ENCODE peak calls at places on chromosomes 3 and 15, in four cellular contexts. T is CD14-positive monocyte, V is GM12865, S is heart left ventricle. L is an unnamed sample.
A peak's percentile ranks its signal among the peaks of the same experiment; 100 is the strongest.

GRCh38 chr3:153768559-153769469 is 352.4 kb upstream of the ARHGEF26 start:
- DNase-seq in T (peak; percentile 51), V (peak; percentile 73), S (no peak), L (peak; percentile 56)

GRCh38 chr15:69597061-69597592 is 144.5 kb downstream of the RPLP1 start:
- DNase-seq in T (no peak), V (no peak), S (no peak), L (no peak)

GRCh38 chr15:43776718-43777292 is at the start of gene ELL3:
- DNase-seq in T (peak; percentile 61), V (peak; percentile 84), S (peak; percentile 81), L (peak; percentile 81)

GRCh38 chr15:49620658-49621326 is at the start of the genes DTWD1 and FAM227B:
- DNase-seq in T (peak; percentile 95), V (peak; percentile 99), S (peak; percentile 99), L (peak; percentile 94)

GRCh38 chr3:11323827-11324226 is 51.6 kb downstream of the ATG7 start:
- DNase-seq in T (no peak), V (no peak), S (no peak), L (no peak)

GRCh38 chr3:141105828-141106628 is 54.9 kb downstream of the SPSB4 start:
- DNase-seq in T (no peak), V (peak; percentile 84), S (peak; percentile 74), L (peak; percentile 87)

GRCh38 chr3:139173372-139174108 is 128.8 kb upstream of the PRR23C start:
- DNase-seq in T (no peak), V (peak; percentile 24), S (no peak), L (no peak)

GRCh38 chr3:124829175-124829818 is 57.9 kb downstream of the ITGB5 start:
- DNase-seq in T (no peak), V (no peak), S (peak; percentile 46), L (no peak)

GRCh38 chr3:30952786-30953185 is 58.3 kb upstream of the GADL1 start:
- DNase-seq in T (no peak), V (no peak), S (no peak), L (no peak)

GRCh38 chr3:179967622-179968021 is 69.1 kb downstream of the PEX5L start:
- DNase-seq in T (no peak), V (peak; percentile 72), S (no peak), L (peak; percentile 4)

GRCh38 chr3:24680214-24680967 is 185.7 kb upstream of the THRB start:
- DNase-seq in T (peak; percentile 45), V (peak; percentile 54), S (peak; percentile 59), L (peak; percentile 71)

GRCh38 chr3:39137991-39138803 is 15.2 kb downstream of the CSRNP1 start:
- DNase-seq in T (no peak), V (no peak), S (no peak), L (no peak)

GRCh38 chr3:57582470-57583168 is 14.5 kb downstream of the ARF4 start:
- DNase-seq in T (no peak), V (peak; percentile 37), S (no peak), L (no peak)

GRCh38 chr3:115659861-115660260 is 36.6 kb downstream of the GAP43 start:
- DNase-seq in T (no peak), V (no peak), S (no peak), L (no peak)

GRCh38 chr15:59174846-59175831 is 31.5 kb upstream of the LDHAL6B start:
- DNase-seq in T (peak; percentile 59), V (peak; percentile 72), S (peak; percentile 61), L (peak; percentile 66)

GRCh38 chr3:49351521-49352011 is 6.6 kb downstream of the GPX1 start:
- DNase-seq in T (peak; percentile 52), V (peak; percentile 16), S (no peak), L (no peak)

GRCh38 chr3:149340310-149340933 is 7.0 kb upstream of the TM4SF18 start:
- DNase-seq in T (no peak), V (no peak), S (peak; percentile 24), L (no peak)

GRCh38 chr3:149342413-149343340 is 9.2 kb upstream of the TM4SF18 start:
- DNase-seq in T (peak; percentile 55), V (no peak), S (no peak), L (no peak)

GRCh38 chr3:149339931-149340309 is 6.5 kb upstream of the TM4SF18 start:
- DNase-seq in T (peak; percentile 66), V (no peak), S (peak; percentile 86), L (no peak)

GRCh38 chr3:149343951-149344350 is 10.5 kb upstream of the TM4SF18 start:
- DNase-seq in T (no peak), V (peak; percentile 12), S (no peak), L (no peak)
- TF ChIP-seq CTCF in T (no peak), V (no peak), S (no peak), L (no peak)

GRCh38 chr15:88638626-88639372 is at the start of gene ISG20:
- DNase-seq in T (peak; percentile 99), V (peak; percentile 99), S (peak; percentile 90), L (peak; percentile 99)
- TF ChIP-seq CTCF in T (peak; percentile 47), V (peak; percentile 31), S (peak; percentile 58), L (peak; percentile 47)

DNA sequence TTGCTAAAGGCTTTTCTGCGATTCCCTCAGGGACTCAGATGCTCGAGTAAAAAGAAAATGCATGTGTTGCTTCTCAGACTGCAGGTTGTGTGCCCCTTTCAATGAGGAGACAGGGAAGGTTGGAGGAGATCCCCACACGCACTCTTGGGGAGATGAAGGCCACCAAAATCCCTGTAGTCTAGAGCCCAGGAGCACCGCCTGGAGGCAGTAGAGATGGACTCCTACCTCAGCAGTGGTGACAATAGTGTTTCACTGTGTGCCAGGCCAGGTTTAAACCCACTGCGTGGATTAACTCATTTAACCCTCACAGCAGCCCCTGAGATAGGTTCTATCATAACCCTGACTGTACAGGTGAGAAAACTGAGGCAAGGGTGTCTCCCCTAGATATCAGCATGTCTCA is 15.2 kb downstream of the MEGF11 start:
- DNase-seq in T (no peak), V (no peak), S (no peak), L (no peak)
- TF ChIP-seq CTCF in T (no peak), V (no peak), S (no peak), L (no peak)

GRCh38 chr15:89772933-89773583 is 3.1 kb upstream of the MESP2 start:
- DNase-seq in T (no peak), V (peak; percentile 24), S (no peak), L (no peak)
- TF ChIP-seq CTCF in T (no peak), V (peak; percentile 35), S (no peak), L (peak; percentile 23)

GRCh38 chr3:62632510-62633294 is 242.5 kb downstream of the CADPS start:
- DNase-seq in T (no peak), V (no peak), S (no peak), L (no peak)
- TF ChIP-seq CTCF in T (no peak), V (no peak), S (peak; percentile 28), L (no peak)

GRCh38 chr15:29613951-29614382 is 208.3 kb downstream of the TJP1 start:
- DNase-seq in T (no peak), V (peak; percentile 13), S (no peak), L (no peak)
- TF ChIP-seq CTCF in T (no peak), V (peak; percentile 10), S (no peak), L (no peak)

GRCh38 chr3:113340785-113341184 is 100.5 kb downstream of the CFAP44 start:
- DNase-seq in T (no peak), V (no peak), S (no peak), L (no peak)

GRCh38 chr3:113339616-113340244 is 101.6 kb downstream of the CFAP44 start:
- DNase-seq in T (no peak), V (no peak), S (no peak), L (no peak)
- TF ChIP-seq CTCF in T (no peak), V (no peak), S (no peak), L (no peak)

GRCh38 chr15:78506971-78507830 is at the start of gene HYKK:
- DNase-seq in T (peak; percentile 48), V (peak; percentile 94), S (peak; percentile 91), L (peak; percentile 82)
- TF ChIP-seq CTCF in T (no peak), V (peak; percentile 8), S (peak; percentile 22), L (no peak)

GRCh38 chr3:43997788-43998373 is 243.8 kb upstream of the TOPAZ1 start:
- DNase-seq in T (no peak), V (peak; percentile 45), S (no peak), L (peak; percentile 26)

GRCh38 chr3:43996379-43997301 is 245.0 kb upstream of the TOPAZ1 start:
- DNase-seq in T (no peak), V (peak; percentile 78), S (no peak), L (peak; percentile 42)

GRCh38 chr3:43995929-43996378 is 245.7 kb upstream of the TOPAZ1 start:
- DNase-seq in T (no peak), V (peak; percentile 35), S (no peak), L (peak; percentile 39)

GRCh38 chr3:43994594-43995077 is 247.1 kb upstream of the TOPAZ1 start:
- DNase-seq in T (no peak), V (no peak), S (no peak), L (peak; percentile 10)

DNA sequence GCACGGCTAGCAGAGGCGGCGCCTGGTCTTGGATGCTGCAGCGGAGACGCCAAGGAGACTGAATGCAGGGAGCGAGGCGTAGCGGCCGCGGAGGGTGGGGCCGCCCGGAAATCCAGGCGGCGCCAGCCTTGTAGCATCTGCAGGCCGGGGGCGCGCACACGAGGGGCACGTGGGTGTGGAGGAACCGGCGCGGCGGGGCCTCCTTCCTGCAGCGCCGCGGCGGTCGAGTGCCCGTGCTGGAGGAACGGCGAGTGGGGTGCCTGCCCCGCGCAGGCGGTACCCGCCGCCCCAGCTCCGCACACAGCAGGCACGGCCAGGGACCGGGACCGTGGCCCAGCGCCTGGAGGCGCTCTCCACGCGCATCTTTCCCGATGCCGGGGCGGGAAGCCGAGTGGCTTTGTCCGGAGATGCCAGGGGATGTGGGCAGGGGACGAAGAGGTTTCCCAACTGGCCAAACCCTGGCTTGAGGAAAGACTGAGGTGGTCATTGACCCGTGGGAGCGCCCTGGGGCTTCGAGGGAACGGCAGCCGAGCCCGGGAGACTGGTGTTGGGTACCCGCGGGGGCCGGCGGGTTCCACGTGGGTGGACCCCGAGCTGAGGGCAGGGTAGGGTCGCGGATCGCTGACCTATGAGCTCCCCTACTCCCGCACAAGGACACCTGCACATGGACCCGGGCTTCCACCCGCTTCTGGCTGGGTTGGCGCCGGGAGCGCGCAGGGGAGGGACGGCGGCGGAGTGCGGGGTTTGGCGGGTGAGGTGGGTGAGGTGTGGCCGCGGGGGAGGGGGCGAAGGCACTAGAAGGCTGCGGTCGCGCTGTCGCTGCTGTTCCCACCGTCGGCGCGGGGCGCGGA is 246.4 kb upstream of the TOPAZ1 start:
- DNase-seq in T (no peak), V (peak; percentile 67), S (no peak), L (peak; percentile 55)
- TF ChIP-seq CTCF in T (no peak), V (no peak), S (no peak), L (no peak)

GRCh38 chr3:5806192-5806591 is 618.7 kb downstream of the EDEM1 start:
- DNase-seq in T (no peak), V (peak; percentile 60), S (no peak), L (no peak)
- TF ChIP-seq CTCF in T (no peak), V (peak; percentile 49), S (no peak), L (no peak)